ENCODE peak calls at places on chromosome 15, in ten cellular contexts. S is fibroblast of lung, F is heart left ventricle, G is left lung, Q is kidney, V is endodermal cell, H is pancreas, A is left ventricle myocardium inferior, Z is A673, I is IMR-90. T is an unnamed sample.

GRCh38 chr15:75206803-75207617 is 5.3 kb downstream of the C15orf39 start:
- DNase-seq in S (no peak), I (no peak), F (no peak), A (no peak), V (no peak), Q (no peak), Z (no peak), G (no peak), H (no peak), T (no peak)

GRCh38 chr15:44038801-44039200 is 156.3 kb downstream of the FRMD5 start:
- DNase-seq in I (peak; percentile 66), Z (no peak), Q (no peak), V (peak; percentile 74), H (no peak), F (no peak), G (peak; percentile 36), S (peak; percentile 78), A (no peak), T (no peak)

GRCh38 chr15:55246567-55246966 is 43.0 kb downstream of the RAB27A start:
- DNase-seq in V (no peak), I (no peak), S (no peak), G (no peak), Q (no peak), F (no peak), A (no peak), H (no peak), Z (no peak), T (no peak)

GRCh38 chr15:43518073-43518761 is 809 bp downstream of the MAP1A start:
- DNase-seq in A (no peak), V (peak; percentile 80), Z (peak; percentile 55), I (peak; percentile 63), H (no peak), F (no peak), G (no peak), Q (no peak), S (peak; percentile 74), T (peak; percentile 47)

GRCh38 chr15:101115887-101116680 is 135.8 kb downstream of the CHSY1 start:
- DNase-seq in H (no peak), I (peak; percentile 77), Z (no peak), G (peak; percentile 74), V (peak; percentile 41), A (peak; percentile 54), F (peak; percentile 67), Q (peak; percentile 89), S (peak; percentile 72), T (peak; percentile 47)

GRCh38 chr15:82595766-82596165 is 51.4 kb downstream of the CPEB1 start:
- DNase-seq in G (no peak), H (no peak), F (no peak), S (no peak), A (no peak), I (no peak), Q (no peak), V (peak; percentile 71), Z (no peak), T (no peak)

GRCh38 chr15:55221090-55222011 is 24.6 kb upstream of the RSL24D1 start:
- DNase-seq in I (peak; percentile 96), A (no peak), Z (peak; percentile 11), Q (no peak), F (no peak), S (peak; percentile 95), G (peak; percentile 43), H (no peak), V (no peak), T (no peak)

GRCh38 chr15:44215594-44215993 is 20.5 kb upstream of the FRMD5 start:
- DNase-seq in V (no peak), G (no peak), Q (no peak), H (no peak), S (peak; percentile 98), F (no peak), I (peak; percentile 90), A (no peak), Z (no peak), T (no peak)

GRCh38 chr15:58594898-58595297 is 154.6 kb downstream of the ADAM10 start:
- DNase-seq in S (no peak), Z (no peak), H (no peak), V (no peak), F (no peak), A (no peak), I (no peak), G (no peak), Q (no peak), T (no peak)

GRCh38 chr15:31324739-31325431 is 1.8 kb upstream of the KLF13 start:
- DNase-seq in S (no peak), H (peak; percentile 49), G (no peak), F (no peak), A (no peak), Q (peak; percentile 70), I (no peak), Z (no peak), V (no peak), T (no peak)

GRCh38 chr15:31326729-31327673 is at the start of gene KLF13:
- DNase-seq in Q (peak; percentile 92), H (peak; percentile 89), S (peak; percentile 61), A (peak; percentile 74), F (no peak), V (peak; percentile 79), G (no peak), Z (peak; percentile 77), I (peak; percentile 64), T (peak; percentile 76)

GRCh38 chr15:31323627-31324026 is 3.0 kb upstream of the KLF13 start:
- DNase-seq in I (no peak), G (no peak), V (no peak), Q (peak; percentile 46), H (no peak), F (no peak), S (no peak), Z (no peak), A (no peak), T (no peak)

GRCh38 chr15:31325976-31326728 is 483 bp upstream of the KLF13 start:
- DNase-seq in V (peak; percentile 99), S (peak; percentile 95), I (peak; percentile 97), G (peak; percentile 99), Z (peak; percentile 97), H (peak; percentile 99), Q (peak; percentile 100), F (peak; percentile 95), A (peak; percentile 99), T (peak; percentile 99)

GRCh38 chr15:31325432-31325975 is 1.1 kb upstream of the KLF13 start:
- DNase-seq in G (peak; percentile 79), Q (peak; percentile 96), Z (peak; percentile 33), H (peak; percentile 92), A (peak; percentile 88), V (peak; percentile 77), I (peak; percentile 6), S (peak; percentile 24), F (peak; percentile 80), T (no peak)
- H3K4me1 ChIP-seq in G (peaks cover 46% of the 10 kb centered on the region), Q (peaks cover 11% of the 10 kb centered on the region), Z (peaks cover 4% of the 10 kb centered on the region), H (peaks cover 19% of the 10 kb centered on the region), A (peaks cover 48% of the 10 kb centered on the region), V (no peaks in the 10 kb centered on the region), I (peaks cover 7% of the 10 kb centered on the region), S (no peaks in the 10 kb centered on the region), F (peaks cover 30% of the 10 kb centered on the region), T (peaks cover 15% of the 10 kb centered on the region)

GRCh38 chr15:67067161-67067853 is 1.9 kb downstream of the SMAD3 start:
- DNase-seq in A (no peak), Q (peak; percentile 68), H (peak; percentile 59), F (no peak), V (peak; percentile 71), I (peak; percentile 39), Z (peak; percentile 32), S (no peak), G (no peak), T (no peak)

GRCh38 chr15:67063689-67064606 is 1.5 kb upstream of the SMAD3 start:
- DNase-seq in V (peak; percentile 93), S (peak; percentile 69), F (peak; percentile 53), G (peak; percentile 59), A (peak; percentile 38), Z (no peak), I (peak; percentile 17), H (peak; percentile 72), Q (peak; percentile 74), T (no peak)

GRCh38 chr15:67064607-67065530 is 533 bp upstream of the SMAD3 start:
- DNase-seq in H (peak; percentile 89), A (peak; percentile 63), Z (no peak), S (peak; percentile 72), V (peak; percentile 89), I (no peak), Q (no peak), F (peak; percentile 68), G (peak; percentile 61), T (no peak)

GRCh38 chr15:67066041-67067021 is 929 bp downstream of the SMAD3 start:
- DNase-seq in Z (peak; percentile 49), V (peak; percentile 70), H (no peak), S (no peak), F (no peak), A (peak; percentile 28), I (peak; percentile 28), G (no peak), Q (peak; percentile 81), T (peak; percentile 41)

GRCh38 chr15:67065531-67066005 is at the start of gene SMAD3:
- DNase-seq in Z (peak; percentile 94), G (peak; percentile 90), A (peak; percentile 93), V (peak; percentile 93), F (peak; percentile 94), I (peak; percentile 95), H (peak; percentile 96), S (peak; percentile 96), Q (peak; percentile 97), T (peak; percentile 87)
- TF ChIP-seq CTCF in Z (no peak), G (no peak), A (peak; percentile 27), V (no peak), F (peak; percentile 5), I (peak; percentile 3), H (no peak), S (no peak), Q (no peak), T (no peak)

DNA sequence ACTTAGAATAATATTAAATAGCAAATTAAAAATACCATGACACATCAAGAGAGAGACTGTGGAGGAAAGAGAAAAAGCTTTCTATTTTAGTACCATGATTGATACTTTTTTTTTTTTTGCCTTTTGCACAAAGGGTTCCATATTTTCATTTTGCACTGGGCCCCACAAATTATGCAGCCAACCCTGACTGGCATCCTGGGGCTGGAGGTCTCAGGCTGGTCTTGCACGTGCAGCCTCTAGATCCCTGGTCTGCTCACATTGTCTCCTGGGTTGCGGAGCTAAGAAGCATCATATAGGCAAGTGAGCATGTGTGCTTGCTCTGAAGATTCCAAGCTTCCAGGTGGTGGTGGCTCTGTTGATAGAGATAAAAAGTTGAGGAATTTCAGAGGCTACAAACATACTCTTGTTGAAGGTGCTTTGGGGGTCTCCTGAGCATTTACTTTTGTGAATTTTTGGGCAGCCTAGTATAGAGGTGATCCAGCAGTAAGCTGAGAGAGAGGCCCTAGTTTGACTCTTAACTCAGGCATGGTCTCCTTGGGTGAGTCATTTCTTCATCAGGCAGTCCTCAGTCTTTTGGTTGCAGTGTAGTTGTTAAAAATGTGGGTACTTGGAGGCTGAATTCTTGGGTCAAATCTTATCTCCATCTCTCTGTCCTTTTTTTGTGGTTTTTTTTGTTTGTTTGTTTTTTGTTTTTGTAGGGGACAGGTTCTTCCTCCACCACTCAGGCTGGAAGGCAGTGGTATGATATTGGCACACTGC is 31.3 kb downstream of the SMAD3 start:
- DNase-seq in H (no peak), S (peak; percentile 74), V (no peak), I (peak; percentile 72), A (no peak), Q (no peak), Z (no peak), G (no peak), F (no peak), T (no peak)
- H3K4me1 ChIP-seq in H (peaks cover 11% of the 10 kb centered on the region), S (peaks cover 51% of the 10 kb centered on the region), V (peaks cover 32% of the 10 kb centered on the region), I (peaks cover 53% of the 10 kb centered on the region), A (peaks cover 68% of the 10 kb centered on the region), Q (peaks cover 32% of the 10 kb centered on the region), Z (peaks cover 38% of the 10 kb centered on the region), G (peaks cover 79% of the 10 kb centered on the region), F (peaks cover 68% of the 10 kb centered on the region), T (peaks cover 13% of the 10 kb centered on the region)

GRCh38 chr15:52568569-52569243 is at the start of gene ARPP19:
- DNase-seq in V (peak; percentile 97), Q (peak; percentile 95), H (peak; percentile 93), G (peak; percentile 93), S (peak; percentile 92), Z (peak; percentile 93), A (peak; percentile 88), F (peak; percentile 94), I (peak; percentile 86), T (peak; percentile 94)
- TF ChIP-seq CTCF in V (peak; percentile 20), Q (no peak), H (no peak), G (peak; percentile 11), S (no peak), Z (no peak), A (peak; percentile 31), F (peak; percentile 25), I (peak; percentile 22), T (peak; percentile 8)

T was measured in BE2C.